ENCODE peak calls at places on chromosome 12, in seven cellular contexts. One of them, this sample, is unnamed.

GRCh38 chr12:132249747-132250478 is 79.5 kb downstream of the GALNT9 start:
- DNase-seq in effector CD4-positive, alpha-beta T cell: no peak
- DNase-seq in heart left ventricle: no peak
- DNase-seq in PC-9: no peak
- DNase-seq in CD4-positive, alpha-beta T cell: no peak
- DNase-seq in astrocyte of the hippocampus: no peak
- DNase-seq in WTC11: no peak
- DNase-seq in this sample: no peak

GRCh38 chr12:14577344-14577743 is 9.7 kb upstream of the PLBD1 start:
- DNase-seq in effector CD4-positive, alpha-beta T cell: no peak
- DNase-seq in heart left ventricle: no peak
- DNase-seq in PC-9: no peak
- DNase-seq in CD4-positive, alpha-beta T cell: no peak
- DNase-seq in astrocyte of the hippocampus: peak; percentile 69
- DNase-seq in WTC11: no peak
- DNase-seq in this sample: no peak

GRCh38 chr12:1796515-1797010 is 23.8 kb upstream of the LRTM2 start:
- DNase-seq in effector CD4-positive, alpha-beta T cell: no peak
- DNase-seq in heart left ventricle: no peak
- DNase-seq in PC-9: no peak
- DNase-seq in CD4-positive, alpha-beta T cell: no peak
- DNase-seq in astrocyte of the hippocampus: no peak
- DNase-seq in WTC11: no peak
- DNase-seq in this sample: no peak

GRCh38 chr12:6057693-6058092 is 66.8 kb downstream of the VWF start:
- DNase-seq in effector CD4-positive, alpha-beta T cell: no peak
- DNase-seq in heart left ventricle: no peak
- DNase-seq in PC-9: no peak
- DNase-seq in CD4-positive, alpha-beta T cell: no peak
- DNase-seq in astrocyte of the hippocampus: peak; percentile 23
- DNase-seq in WTC11: peak; percentile 78
- DNase-seq in this sample: no peak

GRCh38 chr12:11697670-11698387 is 48.4 kb downstream of the ETV6 start:
- DNase-seq in effector CD4-positive, alpha-beta T cell: no peak
- DNase-seq in heart left ventricle: no peak
- DNase-seq in PC-9: no peak
- DNase-seq in CD4-positive, alpha-beta T cell: no peak
- DNase-seq in astrocyte of the hippocampus: no peak
- DNase-seq in WTC11: no peak
- DNase-seq in this sample: no peak

GRCh38 chr12:71731439-71732356 is 23.0 kb upstream of the RAB21 start:
- DNase-seq in effector CD4-positive, alpha-beta T cell: no peak
- DNase-seq in heart left ventricle: no peak
- DNase-seq in PC-9: no peak
- DNase-seq in CD4-positive, alpha-beta T cell: no peak
- DNase-seq in astrocyte of the hippocampus: peak; percentile 13
- DNase-seq in WTC11: peak; percentile 42
- DNase-seq in this sample: no peak

GRCh38 chr12:96177013-96177412 is 17.2 kb upstream of the ELK3 start:
- DNase-seq in effector CD4-positive, alpha-beta T cell: peak; percentile 4
- DNase-seq in heart left ventricle: no peak
- DNase-seq in PC-9: no peak
- DNase-seq in CD4-positive, alpha-beta T cell: no peak
- DNase-seq in astrocyte of the hippocampus: peak; percentile 23
- DNase-seq in WTC11: no peak
- DNase-seq in this sample: no peak

GRCh38 chr12:6699989-6700645 is 498 bp downstream of the PIANP start:
- DNase-seq in effector CD4-positive, alpha-beta T cell: no peak
- DNase-seq in heart left ventricle: no peak
- DNase-seq in PC-9: no peak
- DNase-seq in CD4-positive, alpha-beta T cell: no peak
- DNase-seq in astrocyte of the hippocampus: peak; percentile 61
- DNase-seq in WTC11: peak; percentile 66
- DNase-seq in this sample: no peak

GRCh38 chr12:99027491-99027890 is 382.4 kb downstream of the APAF1 start:
- DNase-seq in effector CD4-positive, alpha-beta T cell: no peak
- DNase-seq in heart left ventricle: no peak
- DNase-seq in PC-9: no peak
- DNase-seq in CD4-positive, alpha-beta T cell: no peak
- DNase-seq in astrocyte of the hippocampus: no peak
- DNase-seq in WTC11: no peak
- DNase-seq in this sample: no peak

GRCh38 chr12:114668905-114669304 is 15.1 kb downstream of the TBX3 start:
- DNase-seq in effector CD4-positive, alpha-beta T cell: no peak
- DNase-seq in heart left ventricle: no peak
- DNase-seq in PC-9: no peak
- DNase-seq in CD4-positive, alpha-beta T cell: no peak
- DNase-seq in astrocyte of the hippocampus: no peak
- DNase-seq in WTC11: no peak
- DNase-seq in this sample: no peak

GRCh38 chr12:119989619-119990381 is 764 bp downstream of the BICDL1 start:
- DNase-seq in effector CD4-positive, alpha-beta T cell: peak; percentile 62
- DNase-seq in heart left ventricle: peak; percentile 80
- DNase-seq in PC-9: peak; percentile 79
- DNase-seq in CD4-positive, alpha-beta T cell: peak; percentile 44
- DNase-seq in astrocyte of the hippocampus: peak; percentile 94
- DNase-seq in WTC11: peak; percentile 87
- DNase-seq in this sample: no peak

GRCh38 chr12:3976351-3976938 is 103.2 kb upstream of the PARP11 start:
- DNase-seq in effector CD4-positive, alpha-beta T cell: no peak
- DNase-seq in heart left ventricle: no peak
- DNase-seq in PC-9: no peak
- DNase-seq in CD4-positive, alpha-beta T cell: no peak
- DNase-seq in astrocyte of the hippocampus: no peak
- DNase-seq in WTC11: no peak
- DNase-seq in this sample: no peak

GRCh38 chr12:66176525-66176924 is 6.7 kb upstream of the TMBIM4 start:
- DNase-seq in effector CD4-positive, alpha-beta T cell: no peak
- DNase-seq in heart left ventricle: no peak
- DNase-seq in PC-9: no peak
- DNase-seq in CD4-positive, alpha-beta T cell: no peak
- DNase-seq in astrocyte of the hippocampus: no peak
- DNase-seq in WTC11: no peak
- DNase-seq in this sample: no peak

GRCh38 chr12:42507589-42507988 is 82.0 kb downstream of the PRICKLE1 start:
- DNase-seq in effector CD4-positive, alpha-beta T cell: no peak
- DNase-seq in heart left ventricle: no peak
- DNase-seq in PC-9: no peak
- DNase-seq in CD4-positive, alpha-beta T cell: no peak
- DNase-seq in astrocyte of the hippocampus: no peak
- DNase-seq in WTC11: no peak
- DNase-seq in this sample: no peak

GRCh38 chr12:14505626-14506596 is 61.8 kb downstream of the PLBD1 start:
- DNase-seq in effector CD4-positive, alpha-beta T cell: no peak
- DNase-seq in heart left ventricle: no peak
- DNase-seq in PC-9: no peak
- DNase-seq in CD4-positive, alpha-beta T cell: no peak
- DNase-seq in astrocyte of the hippocampus: no peak
- DNase-seq in WTC11: no peak
- DNase-seq in this sample: no peak

GRCh38 chr12:11779286-11779685 is 129.8 kb downstream of the ETV6 start:
- DNase-seq in effector CD4-positive, alpha-beta T cell: no peak
- DNase-seq in heart left ventricle: no peak
- DNase-seq in PC-9: no peak
- DNase-seq in CD4-positive, alpha-beta T cell: no peak
- DNase-seq in astrocyte of the hippocampus: peak; percentile 47
- DNase-seq in WTC11: no peak
- DNase-seq in this sample: no peak